ENCODE peak calls at places on chromosome 15, in five cellular contexts. Y, S, T, D and J are unnamed samples. For H3K4me1 and H3K27me3, the result is how much of the 10 kb centered on the place peaks cover.

GRCh38 chr15:48845123-48845522 is 32.8 kb upstream of the EID1 start:
- DNase-seq in Y (no peak), S (no peak), T (no peak), D (no peak), J (no peak)

GRCh38 chr15:67720556-67721175 is 104.6 kb upstream of the SKOR1 start:
- DNase-seq in Y (no peak), S (no peak), T (no peak), D (no peak), J (no peak)

GRCh38 chr15:77029166-77030041 is 34.5 kb downstream of the PSTPIP1 start:
- DNase-seq in Y (no peak), S (peak), T (no peak), D (no peak), J (no peak)

GRCh38 chr15:31925541-31925940 is 104.8 kb upstream of the CHRNA7 start:
- DNase-seq in Y (no peak), S (no peak), T (no peak), D (no peak), J (no peak)

GRCh38 chr15:88776646-88777045 is 26.6 kb upstream of the ACAN start:
- DNase-seq in Y (no peak), S (no peak), T (no peak), D (no peak), J (no peak)

GRCh38 chr15:70605606-70606410 is 157.6 kb downstream of the UACA start:
- DNase-seq in Y (peak), S (no peak), T (peak), D (peak), J (no peak)

GRCh38 chr15:75694241-75695182 is 18.1 kb downstream of the CSPG4 start:
- DNase-seq in Y (peak), S (peak), T (peak), D (peak), J (peak)

GRCh38 chr15:48774484-48774883 is 36.4 kb downstream of the CEP152 start:
- DNase-seq in Y (no peak), S (no peak), T (no peak), D (no peak), J (no peak)

GRCh38 chr15:83018477-83018876 is 7.0 kb upstream of the C15orf40 start:
- DNase-seq in Y (no peak), S (no peak), T (no peak), D (peak), J (no peak)

GRCh38 chr15:43111354-43111753 is 5.5 kb upstream of the UBR1 start:
- DNase-seq in Y (no peak), S (no peak), T (no peak), D (no peak), J (no peak)

GRCh38 chr15:51172190-51172589 is 77.5 kb upstream of the TNFAIP8L3 start:
- DNase-seq in Y (peak), S (no peak), T (no peak), D (no peak), J (no peak)

GRCh38 chr15:69484837-69485236 is 32.2 kb downstream of the RPLP1 start:
- DNase-seq in Y (no peak), S (no peak), T (no peak), D (no peak), J (no peak)

GRCh38 chr15:69653846-69654245 is 201.2 kb downstream of the RPLP1 start:
- DNase-seq in Y (no peak), S (no peak), T (no peak), D (no peak), J (no peak)

GRCh38 chr15:31483053-31483923 is 156.7 kb downstream of the KLF13 start:
- DNase-seq in Y (peak), S (no peak), T (no peak), D (no peak), J (no peak)

GRCh38 chr15:79035111-79035601 is 55.4 kb downstream of the RASGRF1 start:
- DNase-seq in Y (no peak), S (no peak), T (peak), D (no peak), J (peak)

GRCh38 chr15:99651023-99651807 is 82.0 kb downstream of the LYSMD4 start:
- DNase-seq in Y (peak), S (no peak), T (no peak), D (no peak), J (peak)

GRCh38 chr15:32651229-32651837 is 9.8 kb downstream of the SCG5 start:
- DNase-seq in Y (peak), S (peak), T (peak), D (peak), J (peak)

GRCh38 chr15:89494006-89494405 is 2.4 kb downstream of the RHCG start:
- DNase-seq in Y (no peak), S (peak), T (no peak), D (no peak), J (no peak)

DNA sequence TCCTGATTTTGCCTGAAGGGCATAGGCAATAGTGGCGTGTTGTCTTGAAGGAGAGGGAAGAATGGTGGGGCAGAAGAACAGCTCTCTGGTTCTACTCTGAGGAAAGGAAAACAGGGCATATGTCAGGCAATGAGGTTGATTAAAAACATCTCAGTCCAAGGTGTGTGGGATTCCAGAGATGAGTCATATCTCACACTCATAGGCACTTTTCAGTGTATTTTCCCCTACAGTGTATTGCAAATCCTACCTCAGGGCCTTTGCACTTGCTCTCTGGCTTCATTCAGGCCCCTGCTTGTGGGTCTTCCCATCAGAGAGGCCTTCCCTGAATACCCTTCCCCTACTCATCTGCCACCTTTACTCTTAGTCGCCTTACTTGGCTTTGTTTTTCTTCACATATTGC is 107.8 kb downstream of the SLCO3A1 start:
- DNase-seq in Y (no peak), S (no peak), T (no peak), D (no peak), J (peak)
- H3K4me1 ChIP-seq in Y (under half), S (under half), T (under half), D (under half), J (under half)

DNA sequence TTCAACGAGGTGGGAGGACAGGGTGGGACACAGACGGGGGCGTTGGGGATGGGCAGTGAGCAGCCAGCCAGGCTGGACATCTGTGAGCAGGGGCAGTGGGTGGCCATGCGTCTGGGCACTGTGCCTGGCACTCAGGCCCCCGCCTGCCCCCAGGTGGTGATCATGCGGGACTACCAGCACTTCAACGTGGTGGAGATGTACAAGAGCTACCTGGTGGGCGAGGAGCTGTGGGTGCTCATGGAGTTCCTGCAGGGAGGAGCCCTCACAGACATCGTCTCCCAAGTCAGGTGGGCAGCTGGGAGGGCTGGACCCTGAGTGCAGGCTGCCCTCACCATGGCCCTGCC is 10.2 kb downstream of the ANKRD63 start:
- DNase-seq in Y (no peak), S (no peak), T (no peak), D (no peak), J (no peak)
- TF ChIP-seq CTCF in Y (no peak), S (peak), T (no peak), D (no peak), J (peak)

DNA sequence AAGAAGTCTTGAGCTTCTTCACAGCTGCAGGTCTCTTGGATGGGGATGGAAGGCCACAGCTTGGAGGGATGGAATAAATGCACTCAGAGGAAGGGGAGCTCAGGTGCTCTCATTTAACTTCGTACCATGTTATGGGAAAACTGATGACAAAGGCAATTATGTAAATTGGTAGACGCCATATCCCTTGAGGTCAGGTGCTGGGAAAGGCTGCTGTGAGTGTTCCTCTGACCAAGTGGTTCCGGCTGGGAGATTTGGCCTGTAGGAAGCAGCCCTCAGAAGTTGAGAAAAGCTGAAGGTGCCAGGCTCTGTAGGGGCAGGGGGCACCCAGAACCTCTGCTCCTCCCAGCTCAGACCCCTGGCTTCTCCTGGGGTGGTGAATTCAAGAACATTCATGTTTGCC is 47.1 kb downstream of the FAH start:
- DNase-seq in Y (no peak), S (no peak), T (no peak), D (no peak), J (no peak)
- H3K27me3 ChIP-seq in Y (under half), S (under half), T (under half), D (under half), J (under half)

GRCh38 chr15:36389107-36389506 is 190.3 kb upstream of the CDIN1 start:
- DNase-seq in Y (no peak), S (no peak), T (no peak), D (no peak), J (peak)

GRCh38 chr15:36392666-36393266 is 186.7 kb upstream of the CDIN1 start:
- DNase-seq in Y (no peak), S (no peak), T (no peak), D (no peak), J (peak)

DNA sequence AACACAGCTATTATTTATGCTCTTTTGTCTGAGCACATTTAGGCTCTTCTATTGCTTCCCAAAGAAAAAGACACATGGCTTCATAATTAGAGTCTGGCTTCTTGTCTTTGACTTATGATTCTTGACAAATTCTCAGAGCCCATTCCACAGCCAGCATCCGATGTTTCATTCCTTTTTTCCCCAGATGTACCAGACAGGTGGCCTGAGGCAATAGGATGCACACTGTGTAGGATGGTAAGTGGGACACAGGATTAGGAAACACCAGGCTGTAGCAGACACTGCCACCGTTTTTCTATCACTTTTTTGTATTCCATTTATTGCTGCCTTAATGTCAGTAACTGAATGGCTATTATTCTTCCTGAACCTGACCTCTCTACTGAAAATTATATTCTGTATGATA is 188.9 kb upstream of the CDIN1 start:
- DNase-seq in Y (no peak), S (no peak), T (no peak), D (no peak), J (no peak)
- H3K4me1 ChIP-seq in Y (under half), S (under half), T (under half), D (under half), J (under half)